ENCODE peak calls at places on chromosome 10, in ten cellular contexts. H is H1, E is Karpas-422, X is SK-N-SH, Q is mammary epithelial cell, L is astrocyte, Z is hepatocyte, K is HCT116, B is fibroblast of lung, I is OCI-LY7. S is an unnamed sample.

GRCh38 chr10:77710759-77711682 is 73.4 kb upstream of the KCNMA1 start:
- DNase-seq in H (peak; percentile 99), E (peak; percentile 92), X (peak; percentile 90), Q (peak; percentile 43), L (no peak), Z (peak; percentile 84), K (peak; percentile 6), B (peak; percentile 41), I (peak; percentile 19), S (peak; percentile 89)

GRCh38 chr10:103802637-103803353 is 52.6 kb downstream of the SH3PXD2A start:
- DNase-seq in H (no peak), E (no peak), X (no peak), Q (peak; percentile 59), L (no peak), Z (no peak), K (no peak), B (no peak), I (no peak), S (no peak)

GRCh38 chr10:122706947-122707346 is 7.3 kb upstream of the C10orf120 start:
- DNase-seq in H (no peak), E (no peak), X (no peak), Q (no peak), L (no peak), Z (no peak), K (no peak), B (no peak), I (no peak), S (no peak)

GRCh38 chr10:76050291-76050625 is 618.8 kb downstream of the LRMDA start:
- DNase-seq in H (no peak), E (no peak), X (no peak), Q (no peak), L (no peak), Z (no peak), K (no peak), B (no peak), I (no peak), S (no peak)

GRCh38 chr10:3701490-3701889 is 83.5 kb downstream of the KLF6 start:
- DNase-seq in H (no peak), E (no peak), X (no peak), Q (peak; percentile 33), L (peak; percentile 52), Z (no peak), K (no peak), B (peak; percentile 60), I (no peak), S (no peak)

GRCh38 chr10:89337493-89337892 is 9.7 kb downstream of the IFIT3 start:
- DNase-seq in H (no peak), E (no peak), X (no peak), Q (peak; percentile 78), L (peak; percentile 82), Z (no peak), K (peak; percentile 23), B (peak; percentile 86), I (no peak), S (no peak)

GRCh38 chr10:87038786-87039185 is 18.7 kb downstream of the FAM25A start:
- DNase-seq in H (no peak), E (peak; percentile 42), X (no peak), Q (peak; percentile 68), L (no peak), Z (no peak), K (no peak), B (no peak), I (no peak), S (no peak)

GRCh38 chr10:35685402-35685801 is 43.3 kb upstream of the FZD8 start:
- DNase-seq in H (no peak), E (no peak), X (no peak), Q (no peak), L (no peak), Z (peak; percentile 34), K (no peak), B (no peak), I (no peak), S (no peak)

GRCh38 chr10:20683345-20683744 is 213.8 kb downstream of the NEBL start:
- DNase-seq in H (no peak), E (no peak), X (no peak), Q (no peak), L (no peak), Z (no peak), K (no peak), B (no peak), I (no peak), S (no peak)

GRCh38 chr10:82737556-82737955 is 862.6 kb downstream of the NRG3 start:
- DNase-seq in H (no peak), E (no peak), X (no peak), Q (no peak), L (no peak), Z (no peak), K (no peak), B (no peak), I (no peak), S (peak; percentile 36)
- H4K20me1 ChIP-seq in H (no peaks in the 10 kb centered on the region), E (no peaks in the 10 kb centered on the region), X (no peaks in the 10 kb centered on the region), Q (no peaks in the 10 kb centered on the region), L (no peaks in the 10 kb centered on the region), Z (no peaks in the 10 kb centered on the region), K (no peaks in the 10 kb centered on the region), B (no peaks in the 10 kb centered on the region), I (no peaks in the 10 kb centered on the region), S (no peaks in the 10 kb centered on the region)

GRCh38 chr10:1635340-1635739 is 102.0 kb downstream of the ADARB2 start:
- DNase-seq in H (no peak), E (no peak), X (no peak), Q (no peak), L (no peak), Z (no peak), K (no peak), B (no peak), I (no peak), S (no peak)

GRCh38 chr10:1634239-1634638 is 103.1 kb downstream of the ADARB2 start:
- DNase-seq in H (no peak), E (no peak), X (no peak), Q (no peak), L (no peak), Z (no peak), K (no peak), B (no peak), I (no peak), S (no peak)

GRCh38 chr10:1632141-1632540 is 105.2 kb downstream of the ADARB2 start:
- DNase-seq in H (no peak), E (no peak), X (no peak), Q (no peak), L (no peak), Z (no peak), K (no peak), B (no peak), I (no peak), S (no peak)

GRCh38 chr10:1632596-1632995 is 104.7 kb downstream of the ADARB2 start:
- DNase-seq in H (no peak), E (no peak), X (no peak), Q (no peak), L (no peak), Z (no peak), K (no peak), B (no peak), I (no peak), S (no peak)

DNA sequence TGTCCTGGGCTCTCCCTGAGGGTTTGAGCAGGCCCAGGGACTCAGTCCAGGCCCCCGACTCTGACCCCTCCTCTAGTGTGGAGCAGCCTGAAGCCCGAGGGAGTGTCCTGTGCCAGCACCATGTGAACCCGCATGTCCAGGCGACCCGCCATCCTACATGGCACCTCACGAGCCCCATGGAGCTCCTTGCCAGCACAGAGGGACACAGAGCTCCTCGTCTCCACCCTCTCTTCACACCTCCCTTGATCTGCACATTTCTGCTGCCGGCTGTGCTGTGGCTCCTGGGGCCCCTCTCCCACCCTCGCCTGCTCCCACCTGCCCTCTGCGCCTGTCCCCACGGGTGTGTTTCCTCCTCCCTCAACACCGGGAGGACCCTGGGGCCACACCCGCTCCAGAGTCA is 103.5 kb downstream of the ADARB2 start:
- DNase-seq in H (no peak), E (no peak), X (no peak), Q (no peak), L (no peak), Z (no peak), K (no peak), B (no peak), I (no peak), S (no peak)
- H3K9me3 ChIP-seq in H (no peaks in the 10 kb centered on the region), E (no peaks in the 10 kb centered on the region), X (no peaks in the 10 kb centered on the region), Q (peaks cover 30% of the 10 kb centered on the region), L (peaks cover 8% of the 10 kb centered on the region), Z (no peaks in the 10 kb centered on the region), K (no peaks in the 10 kb centered on the region), B (peaks cover 2% of the 10 kb centered on the region), I (no peaks in the 10 kb centered on the region), S (no peaks in the 10 kb centered on the region)

DNA sequence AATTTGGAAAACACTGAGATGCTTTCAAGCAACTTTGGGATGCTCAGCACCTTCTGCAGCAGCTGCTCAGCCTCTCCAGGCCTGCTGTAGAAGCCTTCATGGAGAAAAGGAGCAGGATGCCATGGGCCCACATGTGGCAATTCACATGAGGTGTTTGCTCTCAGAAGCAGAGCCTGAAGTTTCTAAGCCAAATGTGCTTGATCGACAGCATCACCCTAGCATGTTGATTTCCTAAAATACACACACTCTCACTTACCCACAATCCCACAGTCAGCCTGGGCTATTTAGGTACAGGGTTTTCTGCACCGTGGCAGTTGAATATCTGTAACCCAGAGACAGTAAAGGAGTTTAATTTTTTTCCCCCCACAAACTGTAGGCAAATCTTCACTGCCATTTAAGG is 244.0 kb downstream of the CELF2 start:
- DNase-seq in H (no peak), E (no peak), X (no peak), Q (no peak), L (no peak), Z (no peak), K (no peak), B (no peak), I (peak; percentile 29), S (no peak)
- H4K20me1 ChIP-seq in H (no peaks in the 10 kb centered on the region), E (no peaks in the 10 kb centered on the region), X (no peaks in the 10 kb centered on the region), Q (no peaks in the 10 kb centered on the region), L (no peaks in the 10 kb centered on the region), Z (no peaks in the 10 kb centered on the region), K (no peaks in the 10 kb centered on the region), B (no peaks in the 10 kb centered on the region), I (no peaks in the 10 kb centered on the region), S (no peaks in the 10 kb centered on the region)

GRCh38 chr10:6621536-6621935 is 41.5 kb upstream of the PRKCQ start:
- DNase-seq in H (no peak), E (no peak), X (no peak), Q (peak; percentile 17), L (peak; percentile 23), Z (peak; percentile 29), K (no peak), B (peak; percentile 35), I (no peak), S (no peak)

GRCh38 chr10:6625428-6625827 is 45.4 kb upstream of the PRKCQ start:
- DNase-seq in H (no peak), E (no peak), X (no peak), Q (no peak), L (no peak), Z (no peak), K (no peak), B (no peak), I (no peak), S (no peak)

GRCh38 chr10:6619663-6620062 is 39.6 kb upstream of the PRKCQ start:
- DNase-seq in H (no peak), E (no peak), X (no peak), Q (no peak), L (no peak), Z (no peak), K (no peak), B (no peak), I (no peak), S (no peak)

DNA sequence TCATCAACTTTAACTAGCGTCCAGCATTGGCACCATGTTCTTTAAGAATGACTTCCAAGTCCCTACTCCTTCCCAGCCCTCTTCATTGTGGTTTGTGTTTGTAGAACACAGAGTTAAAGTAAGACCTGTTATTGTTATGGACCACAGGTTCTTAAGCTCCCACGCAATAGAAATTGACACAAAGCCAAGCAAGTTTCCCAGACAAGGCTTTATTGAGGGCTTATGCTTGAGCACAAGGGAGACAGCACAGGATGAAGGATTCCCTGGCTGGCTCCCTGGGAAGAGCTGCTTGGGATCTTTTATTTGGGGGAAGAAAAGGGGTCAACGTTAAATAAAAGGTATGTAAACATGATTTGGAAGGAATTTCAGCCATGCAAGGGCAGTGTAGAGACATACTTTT is 44.3 kb upstream of the PRKCQ start:
- DNase-seq in H (no peak), E (no peak), X (no peak), Q (no peak), L (no peak), Z (no peak), K (no peak), B (peak; percentile 6), I (no peak), S (no peak)
- H3K9me3 ChIP-seq in H (no peaks in the 10 kb centered on the region), E (no peaks in the 10 kb centered on the region), X (no peaks in the 10 kb centered on the region), Q (no peaks in the 10 kb centered on the region), L (no peaks in the 10 kb centered on the region), Z (no peaks in the 10 kb centered on the region), K (no peaks in the 10 kb centered on the region), B (no peaks in the 10 kb centered on the region), I (no peaks in the 10 kb centered on the region), S (no peaks in the 10 kb centered on the region)